ENCODE peak calls at places on chromosomes 3 and 15, in five cellular contexts. B, L, M, E and V are unnamed samples.

GRCh38 chr15:81313686-81314085 is 10.3 kb downstream of the STARD5 start:
- DNase-seq in B (no peak), L (no peak), M (no peak), E (no peak), V (no peak)

GRCh38 chr3:8778475-8778874 is 9.1 kb upstream of the OXTR start:
- DNase-seq in B (no peak), L (no peak), M (no peak), E (no peak), V (no peak)

GRCh38 chr3:23004971-23005370 is 198.2 kb upstream of the UBE2E2 start:
- DNase-seq in B (no peak), L (peak), M (peak), E (no peak), V (no peak)

GRCh38 chr15:29269485-29270168 is at the start of gene NSMCE3:
- DNase-seq in B (peak), L (no peak), M (peak), E (peak), V (peak)

GRCh38 chr3:99783009-99783573 is 34.6 kb upstream of the CMSS1 start:
- DNase-seq in B (no peak), L (no peak), M (no peak), E (no peak), V (no peak)

GRCh38 chr3:183114374-183114773 is 15.1 kb upstream of the MCCC1 start:
- DNase-seq in B (peak), L (no peak), M (no peak), E (no peak), V (no peak)

GRCh38 chr3:100103558-100104441 is 10.5 kb downstream of the FILIP1L start:
- DNase-seq in B (no peak), L (no peak), M (no peak), E (no peak), V (no peak)

GRCh38 chr3:16455001-16455400 is 58.5 kb downstream of the RFTN1 start:
- DNase-seq in B (no peak), L (no peak), M (no peak), E (no peak), V (no peak)

GRCh38 chr3:25783661-25784512 is 644 bp upstream of the NGLY1 start:
- DNase-seq in B (no peak), L (no peak), M (peak), E (peak), V (peak)

GRCh38 chr3:180321534-180321933 is 280.4 kb upstream of the TTC14 start:
- DNase-seq in B (no peak), L (no peak), M (no peak), E (no peak), V (no peak)

GRCh38 chr3:169264711-169265110 is 398.8 kb downstream of the MECOM start:
- DNase-seq in B (peak), L (no peak), M (peak), E (no peak), V (peak)

GRCh38 chr15:57516327-57517026 is 75.2 kb upstream of the MYZAP start:
- DNase-seq in B (no peak), L (no peak), M (no peak), E (no peak), V (peak)

GRCh38 chr3:159852821-159853505 is 135.7 kb upstream of the IL12A start:
- DNase-seq in B (no peak), L (no peak), M (peak), E (peak), V (peak)

GRCh38 chr15:96428742-96429141 is 98.2 kb downstream of the NR2F2 start:
- DNase-seq in B (no peak), L (no peak), M (peak), E (no peak), V (no peak)

GRCh38 chr3:124545891-124546290 is 184.4 kb upstream of the UMPS start:
- DNase-seq in B (no peak), L (no peak), M (no peak), E (no peak), V (no peak)

GRCh38 chr3:194711913-194712312 is 26.2 kb downstream of the FAM43A start:
- DNase-seq in B (no peak), L (no peak), M (peak), E (no peak), V (no peak)

GRCh38 chr15:96553006-96553405 is 222.5 kb downstream of the NR2F2 start:
- DNase-seq in B (no peak), L (no peak), M (no peak), E (no peak), V (no peak)

GRCh38 chr3:64209866-64210609 is 15.2 kb downstream of the PRICKLE2 start:
- DNase-seq in B (peak), L (no peak), M (no peak), E (peak), V (peak)

GRCh38 chr3:140911822-140912221 is 29.8 kb upstream of the SLC25A36 start:
- DNase-seq in B (no peak), L (no peak), M (peak), E (no peak), V (no peak)

GRCh38 chr3:60188803-60189202 is 1062.4 kb downstream of the FHIT start:
- DNase-seq in B (no peak), L (no peak), M (no peak), E (no peak), V (no peak)

GRCh38 chr3:59572106-59572505 is 522.3 kb upstream of the CFAP20DC start:
- DNase-seq in B (no peak), L (no peak), M (no peak), E (no peak), V (no peak)

GRCh38 chr3:83093222-83093572 is 1331.8 kb upstream of the GBE1 start:
- DNase-seq in B (no peak), L (no peak), M (no peak), E (no peak), V (no peak)

GRCh38 chr3:117842086-117842485 is 1132.5 kb downstream of the TUSC7 start:
- DNase-seq in B (no peak), L (no peak), M (no peak), E (no peak), V (no peak)

GRCh38 chr15:57057134-57057930 is 138.9 kb downstream of the TCF12 start:
- DNase-seq in B (no peak), L (no peak), M (no peak), E (no peak), V (no peak)

GRCh38 chr3:101829066-101829830 is 20.1 kb upstream of the NFKBIZ start:
- DNase-seq in B (no peak), L (no peak), M (peak), E (no peak), V (no peak)

GRCh38 chr3:176075046-176075445 is 1122.2 kb downstream of the TBL1XR1 start:
- DNase-seq in B (no peak), L (no peak), M (no peak), E (no peak), V (no peak)

GRCh38 chr15:37586976-37587375 is 347.5 kb upstream of the TMCO5A start:
- DNase-seq in B (no peak), L (no peak), M (no peak), E (no peak), V (no peak)

GRCh38 chr3:168085491-168086119 is 10.1 kb downstream of the GOLIM4 start:
- DNase-seq in B (no peak), L (no peak), M (no peak), E (no peak), V (no peak)

GRCh38 chr15:101614761-101615160 is 37.4 kb downstream of the TM2D3 start:
- DNase-seq in B (no peak), L (no peak), M (no peak), E (no peak), V (no peak)

GRCh38 chr15:101615414-101615985 is 36.7 kb downstream of the TM2D3 start:
- DNase-seq in B (no peak), L (no peak), M (no peak), E (no peak), V (no peak)

GRCh38 chr15:101618056-101618455 is 34.1 kb downstream of the TM2D3 start:
- DNase-seq in B (no peak), L (no peak), M (no peak), E (no peak), V (no peak)

GRCh38 chr15:101617390-101617965 is 34.7 kb downstream of the TM2D3 start:
- DNase-seq in B (peak), L (no peak), M (no peak), E (no peak), V (no peak)

GRCh38 chr15:101615986-101616848 is 36.0 kb downstream of the TM2D3 start:
- DNase-seq in B (no peak), L (peak), M (peak), E (no peak), V (peak)
- H3K4me3 ChIP-seq in B (no peak), L (no peak), M (no peak), E (peak), V (peak)

GRCh38 chr15:85405467-85405866 is 25.1 kb downstream of the AKAP13 start:
- DNase-seq in B (no peak), L (no peak), M (no peak), E (no peak), V (no peak)
- H3K27ac ChIP-seq in B (peak), L (no peak), M (peak), E (no peak), V (peak)

GRCh38 chr3:47440131-47440530 is 35.6 kb downstream of the SCAP start:
- DNase-seq in B (no peak), L (no peak), M (no peak), E (no peak), V (no peak)
- TF ChIP-seq CTCF in B (peak), L (peak), M (peak), E (no peak), V (no peak)

GRCh38 chr3:184562146-184562861 is 719 bp downstream of the EPHB3 start:
- DNase-seq in B (peak), L (no peak), M (no peak), E (no peak), V (peak)
- H3K4me3 ChIP-seq in B (peak), L (peak), M (peak), E (peak), V (peak)

DNA sequence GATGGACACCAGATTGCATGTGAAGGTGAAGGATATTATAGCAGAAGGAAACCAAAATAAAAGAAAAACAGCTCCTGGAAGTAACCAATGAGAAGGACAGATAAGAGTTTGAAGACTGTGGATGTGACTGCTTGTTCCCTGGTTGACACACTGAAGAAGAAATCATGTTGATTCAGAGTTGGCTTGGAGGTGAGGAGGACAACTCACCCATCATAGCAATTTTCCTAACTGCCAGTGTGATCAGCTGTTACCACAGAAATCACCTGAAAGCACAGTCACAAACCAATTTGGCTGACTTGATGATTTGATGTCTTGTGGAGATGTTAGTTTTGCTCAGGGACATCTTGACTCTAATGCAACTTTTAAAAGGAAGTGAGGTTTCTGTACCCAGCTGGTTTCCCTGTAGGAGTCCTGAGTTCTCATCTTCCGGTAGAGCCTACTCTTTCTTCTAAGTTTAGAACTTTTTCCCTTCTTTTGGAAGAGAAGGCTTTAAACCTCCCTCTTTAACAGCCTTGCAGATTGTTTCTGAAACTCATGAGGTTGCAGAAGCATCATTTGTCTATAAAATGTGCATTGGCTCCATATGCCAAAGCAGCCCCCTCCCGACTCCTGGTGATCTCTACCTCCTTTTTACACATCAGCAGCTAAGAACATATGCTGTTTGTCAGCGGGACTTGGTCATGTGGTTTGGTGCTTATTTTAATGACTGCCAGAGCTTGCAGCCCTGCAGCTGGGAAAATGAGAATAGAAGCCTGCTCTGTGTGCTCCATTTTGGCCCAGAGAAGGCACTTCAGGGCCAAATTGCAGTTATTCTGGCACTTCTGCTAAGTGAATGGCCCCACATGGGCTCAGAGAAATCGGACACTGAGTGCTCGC is 10.3 kb downstream of the ATG7 start:
- DNase-seq in B (no peak), L (no peak), M (peak), E (no peak), V (no peak)
- H3K27ac ChIP-seq in B (no peak), L (no peak), M (peak), E (peak), V (peak)

GRCh38 chr3:48949376-48949717 is 30.7 kb downstream of the ARIH2 start:
- DNase-seq in B (no peak), L (no peak), M (no peak), E (no peak), V (no peak)

GRCh38 chr3:48950051-48950450 is 31.4 kb downstream of the ARIH2 start:
- DNase-seq in B (no peak), L (no peak), M (no peak), E (no peak), V (no peak)

GRCh38 chr3:48957006-48957705 is 32.9 kb upstream of the P4HTM start:
- DNase-seq in B (no peak), L (no peak), M (no peak), E (no peak), V (no peak)

GRCh38 chr3:48952510-48953118 is 34.0 kb downstream of the ARIH2 start:
- DNase-seq in B (peak), L (no peak), M (peak), E (peak), V (no peak)
- TF ChIP-seq CTCF in B (peak), L (peak), M (peak), E (peak), V (no peak)

DNA sequence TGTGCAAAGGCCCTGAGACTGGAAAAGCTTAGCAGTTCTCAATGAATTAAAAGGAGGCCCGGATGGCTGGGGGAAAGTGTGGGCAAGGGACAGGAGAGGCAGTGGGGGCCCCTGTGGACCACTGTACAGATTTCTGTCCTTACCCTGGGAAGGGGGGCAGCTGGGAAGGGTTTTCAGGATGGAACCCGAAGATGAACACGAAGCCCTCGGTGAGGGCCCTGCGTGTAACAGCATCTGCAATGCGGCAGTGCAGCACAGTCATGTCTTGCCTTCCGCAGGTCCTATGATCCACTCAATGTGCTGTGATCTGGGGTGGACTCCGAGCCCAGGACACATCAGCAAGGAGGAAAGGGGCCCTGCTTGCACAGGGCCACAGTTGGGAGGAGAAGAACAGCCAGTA is 7.9 kb upstream of the ATP2B2 start:
- DNase-seq in B (no peak), L (no peak), M (no peak), E (no peak), V (no peak)
- H3K4me3 ChIP-seq in B (no peak), L (no peak), M (no peak), E (no peak), V (no peak)

GRCh38 chr3:11638669-11639402 is 4.9 kb downstream of the VGLL4 start:
- DNase-seq in B (peak), L (no peak), M (no peak), E (no peak), V (no peak)
- H3K27ac ChIP-seq in B (peak), L (no peak), M (peak), E (peak), V (peak)

GRCh38 chr15:88586401-88587162 is 34.6 kb upstream of the AEN start:
- DNase-seq in B (peak), L (no peak), M (no peak), E (no peak), V (no peak)
- TF ChIP-seq CTCF in B (no peak), L (no peak), M (no peak), E (no peak), V (no peak)

DNA sequence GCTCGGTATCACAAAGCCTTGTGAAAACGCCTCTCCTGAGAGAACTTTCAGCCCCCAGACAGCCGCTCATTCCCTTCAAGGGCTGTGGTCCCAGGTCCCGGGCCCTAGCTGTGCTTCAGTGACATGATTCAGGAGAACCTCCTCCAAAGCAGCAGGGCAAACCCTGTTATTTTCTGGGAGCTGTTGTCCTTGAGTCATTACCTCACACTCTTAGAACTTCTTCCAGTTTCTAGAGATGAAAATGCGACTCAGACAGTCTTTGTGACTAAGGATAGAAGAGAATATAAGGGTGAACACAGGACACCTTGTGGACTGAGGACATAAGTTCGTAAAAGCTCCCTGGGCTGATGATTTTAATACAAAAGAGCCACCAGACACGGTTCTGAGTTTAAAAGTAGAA is 203.8 kb downstream of the RORA start:
- DNase-seq in B (no peak), L (no peak), M (no peak), E (no peak), V (no peak)
- H3K4me3 ChIP-seq in B (no peak), L (no peak), M (no peak), E (no peak), V (no peak)